ENCODE peak calls at places on chromosomes 7 and 10, in six cellular contexts. N, I, F, Z, G and U are unnamed samples.

GRCh38 chr7:28037220-28038010 is 143.2 kb downstream of the JAZF1 start:
- DNase-seq in N (peak), I (no peak), F (no peak), Z (no peak), G (peak), U (peak)

GRCh38 chr10:62457598-62457997 is 83.4 kb downstream of the ZNF365 start:
- DNase-seq in N (no peak), I (no peak), F (no peak), Z (no peak), G (no peak), U (no peak)

GRCh38 chr10:4270116-4270515 is 485.1 kb upstream of the KLF6 start:
- DNase-seq in N (peak), I (no peak), F (no peak), Z (no peak), G (peak), U (no peak)

GRCh38 chr7:149772236-149772820 is 1.1 kb downstream of the ZNF467 start:
- DNase-seq in N (no peak), I (no peak), F (no peak), Z (no peak), G (no peak), U (no peak)

GRCh38 chr7:13077466-13077865 is 390.0 kb downstream of the ARL4A start:
- DNase-seq in N (peak), I (no peak), F (no peak), Z (no peak), G (peak), U (no peak)

GRCh38 chr7:33091641-33092191 is 17.5 kb downstream of the RP9 start:
- DNase-seq in N (no peak), I (no peak), F (no peak), Z (no peak), G (no peak), U (no peak)

GRCh38 chr7:144050093-144050492 is 1.3 kb downstream of the OR2A5 start:
- DNase-seq in N (no peak), I (no peak), F (no peak), Z (no peak), G (no peak), U (no peak)

GRCh38 chr10:29634764-29635625 is at the start of gene SVIL:
- DNase-seq in N (peak), I (peak), F (peak), Z (peak), G (peak), U (no peak)

GRCh38 chr7:14092376-14092775 is 102.9 kb upstream of the ETV1 start:
- DNase-seq in N (no peak), I (no peak), F (no peak), Z (no peak), G (no peak), U (no peak)

GRCh38 chr7:87325576-87326370 is 19.7 kb upstream of the CROT start:
- DNase-seq in N (no peak), I (no peak), F (no peak), Z (no peak), G (no peak), U (no peak)

GRCh38 chr10:103703941-103704919 is 151.1 kb downstream of the SH3PXD2A start:
- DNase-seq in N (no peak), I (no peak), F (no peak), Z (no peak), G (no peak), U (no peak)

GRCh38 chr7:36601596-36601995 is 122.7 kb downstream of the AOAH start:
- DNase-seq in N (peak), I (no peak), F (no peak), Z (no peak), G (no peak), U (no peak)

GRCh38 chr7:140416560-140416959 is 12.7 kb downstream of the RAB19 start:
- DNase-seq in N (no peak), I (no peak), F (no peak), Z (no peak), G (no peak), U (no peak)

GRCh38 chr10:45585131-45585530 is 87.4 kb downstream of the ZFAND4 start:
- DNase-seq in N (no peak), I (no peak), F (no peak), Z (no peak), G (no peak), U (no peak)

DNA sequence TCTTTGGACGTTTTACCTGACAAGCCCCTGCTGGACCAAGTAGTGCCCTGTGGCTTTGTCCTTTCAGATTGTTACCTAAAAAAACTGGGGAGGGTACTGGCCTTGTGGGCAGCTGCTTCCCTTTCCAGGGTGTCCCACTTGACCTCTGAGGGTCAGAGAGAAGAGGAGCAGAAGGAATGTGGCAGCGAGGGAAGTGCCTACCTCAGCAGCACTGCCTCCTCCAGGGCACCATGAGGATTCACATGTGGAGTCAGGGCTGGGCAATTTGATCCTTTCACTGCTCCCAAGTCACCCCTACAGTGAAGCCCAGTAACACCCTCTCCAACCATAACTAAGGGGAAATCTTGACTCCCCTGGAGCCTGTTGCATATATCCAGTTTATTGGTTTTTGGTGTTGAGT is 64.6 kb downstream of the ITGB1 start:
- DNase-seq in N (no peak), I (no peak), F (no peak), Z (no peak), G (peak), U (no peak)
- TF ChIP-seq CTCF in N (no peak), I (no peak), F (no peak), Z (no peak), G (no peak), U (no peak)

GRCh38 chr10:97138174-97138573 is 47.6 kb downstream of the SLIT1 start:
- DNase-seq in N (no peak), I (no peak), F (peak), Z (no peak), G (no peak), U (no peak)
- TF ChIP-seq CTCF in N (no peak), I (no peak), F (peak), Z (no peak), G (no peak), U (no peak)

DNA sequence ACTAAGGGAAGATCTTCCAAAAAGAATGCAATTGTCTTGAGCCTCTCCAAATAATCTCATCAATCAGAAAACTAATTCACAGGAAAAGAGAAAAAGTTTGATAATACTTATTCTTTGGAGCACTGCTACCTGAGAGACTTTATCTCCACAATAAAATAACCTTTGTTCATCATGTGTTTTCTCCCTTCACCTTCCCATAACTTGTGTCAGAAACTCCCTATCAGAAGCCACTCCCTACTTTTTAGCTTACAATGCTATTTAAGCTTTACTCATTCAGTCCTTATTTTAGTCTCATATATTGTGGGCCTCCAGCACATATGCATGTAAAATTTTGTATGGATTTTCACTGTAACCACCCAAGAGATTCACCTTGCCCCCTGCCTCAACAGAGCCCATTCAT is 1.0 kb downstream of the CYP3A43 start:
- DNase-seq in N (no peak), I (no peak), F (no peak), Z (no peak), G (no peak), U (no peak)
- TF ChIP-seq CTCF in N (no peak), I (no peak), F (no peak), Z (no peak), G (no peak), U (no peak)

GRCh38 chr7:46006723-46007122 is 85.7 kb upstream of the IGFBP3 start:
- DNase-seq in N (no peak), I (no peak), F (no peak), Z (no peak), G (no peak), U (no peak)

GRCh38 chr7:46006212-46006611 is 85.1 kb upstream of the IGFBP3 start:
- DNase-seq in N (no peak), I (no peak), F (no peak), Z (no peak), G (no peak), U (no peak)

GRCh38 chr7:46004965-46005364 is 83.9 kb upstream of the IGFBP3 start:
- DNase-seq in N (no peak), I (no peak), F (no peak), Z (no peak), G (no peak), U (no peak)

GRCh38 chr7:46003161-46003560 is 82.1 kb upstream of the IGFBP3 start:
- DNase-seq in N (peak), I (no peak), F (no peak), Z (no peak), G (no peak), U (no peak)

DNA sequence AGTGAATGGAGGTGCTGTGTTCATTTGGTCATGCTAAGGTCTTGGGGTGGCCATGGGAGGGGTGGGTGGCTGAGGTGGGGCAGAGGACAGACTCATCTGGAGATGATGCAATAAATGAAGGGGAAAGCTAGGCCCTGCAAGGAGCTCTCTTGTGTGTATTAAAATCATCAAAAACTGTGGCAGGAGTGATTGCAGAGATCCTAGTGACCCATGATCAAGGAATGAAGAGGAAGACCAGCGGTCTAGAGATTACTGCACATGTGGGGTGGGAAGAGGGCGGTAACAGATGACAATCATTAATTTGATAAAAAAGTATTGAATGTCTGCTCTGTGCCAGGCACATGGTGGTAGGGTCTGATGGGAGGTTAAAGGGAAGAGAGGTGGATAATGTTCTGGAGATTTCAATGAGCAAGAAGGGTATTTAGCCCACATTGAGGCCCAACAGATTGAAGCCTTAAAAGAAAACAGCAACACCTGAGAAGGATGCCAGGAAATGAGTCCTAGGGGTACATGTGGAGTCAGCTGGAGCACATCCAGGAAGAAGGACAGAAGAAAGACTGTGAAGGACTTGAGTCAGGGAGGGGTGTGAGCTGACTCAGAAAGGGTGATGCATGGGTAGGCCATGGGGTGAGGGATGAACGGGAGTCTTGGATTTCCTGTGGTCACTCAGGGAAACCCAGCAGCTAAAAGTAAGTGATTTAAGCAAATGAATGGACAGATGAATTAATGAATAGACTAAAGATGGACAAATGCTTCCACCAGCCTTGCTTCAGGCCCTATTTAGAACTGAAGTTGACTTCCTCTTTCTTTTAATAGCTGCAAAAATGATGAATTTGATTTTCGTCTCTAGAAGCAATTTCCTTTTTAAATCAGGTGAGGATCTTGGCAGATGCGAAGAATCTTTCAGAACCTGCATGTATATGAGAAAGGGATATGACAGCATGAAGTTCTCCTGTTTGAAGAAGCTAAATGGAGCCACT is 83.1 kb upstream of the IGFBP3 start:
- DNase-seq in N (peak), I (no peak), F (no peak), Z (no peak), G (peak), U (no peak)
- TF ChIP-seq CTCF in N (no peak), I (no peak), F (no peak), Z (no peak), G (no peak), U (no peak)

DNA sequence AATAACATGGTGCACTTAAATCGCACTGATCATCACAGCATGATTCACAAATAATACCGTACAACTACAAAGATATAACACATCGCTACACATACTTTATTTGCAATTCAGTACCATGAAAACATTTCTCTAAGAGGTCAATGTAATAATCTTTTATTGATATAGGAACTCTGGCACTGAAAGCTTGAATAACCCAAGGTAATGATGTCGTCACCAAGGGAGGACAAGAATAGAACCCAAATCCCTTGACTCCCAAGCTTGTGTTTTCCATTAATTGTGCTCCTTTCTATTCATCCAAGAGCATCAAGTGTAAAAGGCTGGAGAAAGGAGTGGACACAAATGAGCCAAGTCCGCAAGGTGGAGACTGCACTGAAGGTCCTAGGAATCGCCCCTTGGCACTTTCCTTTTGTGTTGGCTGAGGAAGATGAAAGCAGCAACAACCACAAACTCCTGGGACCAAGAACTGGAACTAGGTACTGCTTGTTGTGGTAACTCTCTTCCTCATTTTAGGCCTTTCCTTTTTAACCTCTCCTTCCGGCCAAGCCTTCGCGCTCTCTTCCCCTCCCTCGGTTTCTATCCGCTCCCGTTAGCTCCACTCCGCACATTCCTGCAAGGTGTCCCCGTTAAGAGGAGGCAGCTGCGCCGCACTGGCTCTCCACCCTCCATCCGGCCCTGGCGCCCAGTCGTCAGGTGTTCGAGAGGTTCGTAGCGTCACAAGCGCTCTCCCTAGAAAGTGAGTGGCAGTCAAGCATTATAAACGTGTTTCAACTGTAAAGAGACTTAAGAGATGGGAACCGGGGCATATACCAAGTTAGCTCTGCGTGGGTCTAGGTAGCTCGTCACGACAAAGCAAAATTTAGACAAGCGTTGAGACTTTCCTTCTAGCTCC is 1.0 kb upstream of the CBLL1 start:
- DNase-seq in N (no peak), I (peak), F (peak), Z (peak), G (no peak), U (no peak)
- TF ChIP-seq CTCF in N (peak), I (no peak), F (no peak), Z (no peak), G (no peak), U (no peak)

DNA sequence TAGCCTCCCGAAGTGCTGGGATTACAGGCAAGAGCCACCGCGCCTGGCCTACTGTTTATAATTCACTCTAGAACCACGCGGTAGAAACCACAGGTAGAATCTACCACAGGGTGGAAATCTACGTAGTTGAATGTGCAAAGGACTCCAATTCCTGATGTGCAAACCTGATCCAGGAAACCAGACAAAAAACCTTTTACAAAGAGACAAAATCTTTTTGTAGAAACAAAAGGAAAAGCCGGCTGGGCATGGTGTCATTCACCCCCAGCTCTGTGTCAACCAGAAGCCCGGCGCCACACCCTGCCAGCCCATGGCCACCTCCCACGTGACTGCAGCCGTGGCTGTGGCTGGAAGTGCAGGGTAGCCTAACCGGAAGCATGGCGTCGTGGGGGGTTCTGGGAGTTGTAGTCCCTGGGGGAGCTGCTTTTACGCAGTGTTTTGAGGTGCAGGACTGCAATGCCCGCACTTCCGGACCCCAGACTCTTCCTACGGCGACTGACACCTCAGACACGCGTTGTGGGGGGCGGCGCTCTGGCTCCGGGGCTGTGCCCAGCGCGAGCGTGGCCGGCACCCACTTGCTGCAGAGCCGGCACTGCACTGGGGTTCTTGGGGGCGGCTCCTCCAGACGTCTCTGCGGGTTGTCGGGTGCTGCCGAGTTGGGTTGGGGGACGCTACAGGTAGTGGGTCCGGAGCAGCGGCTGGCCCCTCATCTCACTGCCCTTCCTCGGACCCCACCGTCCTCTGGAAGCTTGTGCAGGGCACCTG is 41.5 kb upstream of the RNF216 start:
- DNase-seq in N (peak), I (peak), F (peak), Z (peak), G (peak), U (peak)
- TF ChIP-seq CTCF in N (no peak), I (no peak), F (no peak), Z (peak), G (peak), U (no peak)

GRCh38 chr10:119611433-119611832 is 14.7 kb upstream of the TIAL1 start:
- DNase-seq in N (no peak), I (no peak), F (no peak), Z (no peak), G (no peak), U (no peak)

GRCh38 chr10:119608316-119609155 is 11.8 kb upstream of the TIAL1 start:
- DNase-seq in N (peak), I (peak), F (peak), Z (peak), G (peak), U (peak)
- TF ChIP-seq CTCF in N (peak), I (peak), F (peak), Z (no peak), G (peak), U (peak)